ENCODE peak calls at places on chromosome 15, in eight cellular contexts. P is H7, L is sigmoid colon, K is brain microvascular endothelial cell, D is colonic mucosa, T is Peyer's patch, A is cardiac fibroblast, U is neural progenitor cell. J is an unnamed sample.

GRCh38 chr15:64334530-64334929 is 21.4 kb downstream of the CSNK1G1 start:
- DNase-seq in A (no peak), D (peak), K (no peak), U (no peak), P (no peak), L (no peak), T (peak), J (no peak)

GRCh38 chr15:92618121-92618520 is 37.5 kb downstream of the FAM174B start:
- DNase-seq in T (peak), A (no peak), K (no peak), D (no peak), L (peak), U (no peak), P (no peak), J (no peak)

GRCh38 chr15:95278532-95279265 is 1047.3 kb downstream of the MCTP2 start:
- DNase-seq in D (no peak), P (no peak), K (no peak), T (no peak), U (no peak), A (no peak), L (no peak), J (no peak)

GRCh38 chr15:32715276-32715675 is 2.5 kb upstream of the GREM1 start:
- DNase-seq in L (no peak), A (no peak), K (no peak), D (no peak), T (no peak), P (no peak), U (no peak), J (no peak)

GRCh38 chr15:27797765-27798164 is 301.4 kb downstream of the OCA2 start:
- DNase-seq in P (no peak), T (no peak), L (no peak), U (no peak), K (no peak), A (no peak), D (no peak), J (no peak)

GRCh38 chr15:53378096-53378620 is 381.3 kb downstream of the WDR72 start:
- DNase-seq in P (no peak), A (no peak), K (no peak), U (peak), D (no peak), T (no peak), L (no peak), J (no peak)

GRCh38 chr15:60871731-60872130 is 357.4 kb downstream of the RORA start:
- DNase-seq in K (no peak), D (no peak), P (no peak), A (no peak), U (no peak), L (no peak), T (no peak), J (no peak)

GRCh38 chr15:82963356-82964341 is 11.1 kb upstream of the HOMER2 start:
- DNase-seq in L (no peak), K (no peak), P (no peak), T (no peak), U (no peak), A (no peak), D (no peak), J (no peak)

GRCh38 chr15:78364233-78364632 is 24.1 kb downstream of the CRABP1 start:
- DNase-seq in U (no peak), K (no peak), L (peak), A (no peak), T (no peak), P (no peak), D (no peak), J (no peak)

GRCh38 chr15:43105077-43105769 is 615 bp downstream of the UBR1 start:
- DNase-seq in D (peak), A (no peak), U (peak), P (peak), T (peak), L (no peak), K (no peak), J (no peak)

GRCh38 chr15:57302640-57303257 is 73.6 kb upstream of the CGNL1 start:
- DNase-seq in A (no peak), K (no peak), P (peak), D (no peak), U (no peak), L (peak), T (no peak), J (no peak)

GRCh38 chr15:37099321-37100108 is 834 bp downstream of the MEIS2 start:
- DNase-seq in T (no peak), P (peak), K (no peak), L (peak), D (no peak), A (no peak), U (peak), J (peak)

GRCh38 chr15:64045774-64046346 is 425 bp downstream of the DAPK2 start:
- DNase-seq in D (peak), K (no peak), P (peak), A (no peak), U (no peak), L (no peak), T (peak), J (peak)

GRCh38 chr15:48785195-48785594 is 25.7 kb downstream of the CEP152 start:
- DNase-seq in K (no peak), L (no peak), P (no peak), U (no peak), A (no peak), D (no peak), T (no peak), J (no peak)

GRCh38 chr15:70672081-70672480 is 91.3 kb downstream of the UACA start:
- DNase-seq in K (no peak), T (no peak), L (no peak), D (no peak), P (no peak), U (no peak), A (no peak), J (no peak)

GRCh38 chr15:101012326-101013040 is 93.3 kb downstream of the LRRK1 start:
- DNase-seq in P (no peak), K (no peak), D (peak), A (no peak), L (peak), U (no peak), T (no peak), J (no peak)

GRCh38 chr15:22954798-22955543 is 25.2 kb downstream of the CYFIP1 start:
- DNase-seq in L (peak), A (no peak), K (no peak), U (no peak), P (peak), T (no peak), D (no peak), J (no peak)

GRCh38 chr15:51172190-51172589 is 77.5 kb upstream of the TNFAIP8L3 start:
- DNase-seq in A (peak), L (no peak), T (no peak), P (no peak), D (no peak), K (no peak), U (no peak), J (no peak)

DNA sequence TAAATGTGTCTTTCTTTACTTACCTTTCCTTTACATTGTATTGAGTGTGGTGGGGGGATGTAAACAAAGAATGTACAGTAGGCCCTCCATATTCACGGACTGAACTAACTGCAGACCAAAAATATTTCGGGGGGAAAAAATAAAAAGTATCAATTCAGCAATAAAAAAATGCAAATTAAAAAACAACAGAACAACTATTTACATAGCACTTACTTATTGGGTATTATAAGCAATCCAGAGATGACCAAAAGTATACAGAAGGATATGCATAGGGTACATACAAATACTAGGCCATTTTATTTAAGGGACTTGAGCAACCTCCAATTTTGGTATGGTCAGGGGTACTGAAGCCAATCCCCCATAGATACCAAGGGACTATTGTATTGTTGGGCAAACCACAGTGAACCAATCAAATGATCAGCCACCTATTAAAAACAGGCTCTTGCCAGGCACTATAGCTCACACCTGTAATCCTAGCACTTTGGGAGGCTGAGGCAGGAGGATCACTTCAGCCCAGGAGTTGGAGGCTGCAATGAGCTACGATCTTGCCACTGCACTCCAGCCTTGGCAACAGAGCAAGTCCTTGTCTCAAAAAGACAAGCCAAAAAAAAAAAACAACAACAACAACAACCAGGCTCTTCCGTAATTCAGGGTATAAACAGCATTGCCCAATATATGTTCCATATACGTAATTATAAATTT is 1.8 kb downstream of the VPS13C start:
- DNase-seq in P (no peak), L (no peak), K (no peak), A (no peak), D (no peak), T (no peak), U (no peak), J (no peak)
- H3K4me3 ChIP-seq in P (no peak), L (no peak), K (no peak), A (no peak), D (no peak), T (no peak), U (no peak), J (no peak)

DNA sequence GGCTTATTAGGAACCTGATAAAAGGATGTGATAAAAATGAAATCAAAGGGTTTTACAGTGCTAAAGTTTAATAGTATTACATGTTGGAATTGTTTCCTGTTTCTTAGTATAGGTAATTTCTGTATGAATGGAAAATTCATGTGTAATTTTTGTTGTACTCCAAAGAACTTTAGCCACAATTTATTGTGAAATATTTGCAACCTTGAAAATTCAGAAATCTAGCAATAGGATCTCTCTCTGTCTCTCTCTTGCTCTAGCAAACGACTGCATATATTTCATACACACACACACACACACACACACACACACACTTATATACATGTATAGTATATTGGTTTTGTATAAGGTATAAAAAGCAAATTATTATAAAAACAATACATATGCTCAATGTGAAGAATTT is 59.6 kb downstream of the PIAS1 start:
- DNase-seq in D (no peak), P (no peak), L (no peak), U (no peak), A (no peak), K (no peak), T (no peak), J (no peak)
- H3K4me3 ChIP-seq in D (no peak), P (no peak), L (peak), U (no peak), A (no peak), K (no peak), T (no peak), J (peak)

GRCh38 chr15:72235298-72235697 is 4.3 kb upstream of the PKM start:
- DNase-seq in D (no peak), P (no peak), K (no peak), T (no peak), L (no peak), U (no peak), A (no peak), J (no peak)

GRCh38 chr15:72237286-72238224 is 6.6 kb upstream of the PKM start:
- DNase-seq in U (no peak), P (peak), A (peak), D (peak), T (peak), K (peak), L (peak), J (peak)

GRCh38 chr15:72238586-72238985 is 7.6 kb upstream of the PKM start:
- DNase-seq in K (no peak), P (no peak), A (no peak), D (no peak), L (no peak), T (no peak), U (no peak), J (no peak)

GRCh38 chr15:72233759-72234158 is 2.8 kb upstream of the PKM start:
- DNase-seq in P (no peak), U (no peak), K (no peak), L (no peak), A (no peak), T (no peak), D (no peak), J (no peak)

GRCh38 chr15:72236381-72237285 is 5.6 kb upstream of the PKM start:
- DNase-seq in K (no peak), A (no peak), L (no peak), T (no peak), P (no peak), U (no peak), D (no peak), J (no peak)
- H3K4me3 ChIP-seq in K (peak), A (peak), L (peak), T (no peak), P (no peak), U (no peak), D (no peak), J (no peak)

DNA sequence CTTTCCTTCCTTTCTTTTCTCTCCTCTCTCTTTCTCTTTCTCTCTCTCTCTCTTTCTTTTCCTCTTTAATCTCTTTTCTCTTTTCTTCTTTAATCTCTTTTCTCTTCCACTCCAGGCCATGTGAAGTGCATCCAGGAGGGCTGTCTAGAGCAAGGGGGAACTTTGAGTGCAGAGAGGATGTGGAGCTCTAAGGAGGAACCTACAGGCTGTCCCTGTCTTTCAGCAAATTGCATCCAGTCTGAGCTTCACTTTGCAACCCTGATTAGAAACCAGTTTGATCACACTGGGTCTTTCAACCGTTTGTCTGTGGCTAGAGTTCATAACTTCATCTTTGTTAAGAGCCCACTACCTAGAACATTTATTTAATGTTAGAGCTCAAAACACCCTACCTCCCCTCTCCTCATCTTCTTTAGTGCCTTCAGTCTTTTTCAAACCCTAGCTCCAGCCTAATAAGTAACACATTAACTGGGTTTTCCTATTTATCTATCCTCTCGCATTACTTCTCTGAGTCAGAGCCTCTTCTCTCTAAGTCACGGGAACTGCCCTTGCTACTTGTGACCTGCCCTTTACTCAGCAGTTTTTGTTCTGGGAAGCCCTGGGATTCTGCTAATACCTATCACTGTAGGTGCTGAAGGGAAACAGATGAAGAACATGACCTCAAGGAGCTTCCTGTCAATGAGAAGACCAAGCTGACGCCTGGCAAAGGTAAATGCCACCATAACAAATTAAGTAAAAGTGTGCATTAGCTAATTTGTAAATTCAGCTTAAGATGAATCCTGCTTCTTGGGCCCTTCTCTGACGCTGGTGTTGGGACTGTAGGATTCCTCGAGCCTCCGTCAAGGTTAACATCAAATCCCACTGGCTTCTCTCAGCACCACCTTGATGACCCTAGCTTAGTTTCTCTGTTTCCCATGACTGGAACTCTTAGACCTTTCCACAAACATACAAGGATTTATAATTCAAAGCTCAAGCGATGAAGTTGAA is at the start of gene GCNT3:
- DNase-seq in P (no peak), L (no peak), U (no peak), D (peak), T (peak), A (peak), K (peak), J (no peak)
- H3K4me3 ChIP-seq in P (no peak), L (no peak), U (no peak), D (peak), T (no peak), A (no peak), K (no peak), J (peak)

GRCh38 chr15:72197460-72198409 is at the start of gene GRAMD2A:
- DNase-seq in K (no peak), T (peak), L (no peak), A (peak), P (peak), D (peak), U (peak), J (peak)
- H3K4me3 ChIP-seq in K (peak), T (peak), L (peak), A (peak), P (peak), D (peak), U (peak), J (peak)

GRCh38 chr15:67559158-67559557 is 16.7 kb downstream of the MAP2K5 start:
- DNase-seq in D (no peak), T (no peak), K (no peak), L (no peak), U (no peak), A (no peak), P (no peak), J (no peak)

GRCh38 chr15:67560320-67560719 is 17.8 kb downstream of the MAP2K5 start:
- DNase-seq in T (no peak), K (no peak), P (no peak), U (no peak), D (no peak), L (no peak), A (no peak), J (no peak)

GRCh38 chr15:67564590-67565345 is 22.3 kb downstream of the MAP2K5 start:
- DNase-seq in T (no peak), L (no peak), P (no peak), A (no peak), U (peak), D (no peak), K (peak), J (no peak)

GRCh38 chr15:67563092-67563491 is 20.6 kb downstream of the MAP2K5 start:
- DNase-seq in T (no peak), A (no peak), L (no peak), K (no peak), P (no peak), D (no peak), U (no peak), J (no peak)

DNA sequence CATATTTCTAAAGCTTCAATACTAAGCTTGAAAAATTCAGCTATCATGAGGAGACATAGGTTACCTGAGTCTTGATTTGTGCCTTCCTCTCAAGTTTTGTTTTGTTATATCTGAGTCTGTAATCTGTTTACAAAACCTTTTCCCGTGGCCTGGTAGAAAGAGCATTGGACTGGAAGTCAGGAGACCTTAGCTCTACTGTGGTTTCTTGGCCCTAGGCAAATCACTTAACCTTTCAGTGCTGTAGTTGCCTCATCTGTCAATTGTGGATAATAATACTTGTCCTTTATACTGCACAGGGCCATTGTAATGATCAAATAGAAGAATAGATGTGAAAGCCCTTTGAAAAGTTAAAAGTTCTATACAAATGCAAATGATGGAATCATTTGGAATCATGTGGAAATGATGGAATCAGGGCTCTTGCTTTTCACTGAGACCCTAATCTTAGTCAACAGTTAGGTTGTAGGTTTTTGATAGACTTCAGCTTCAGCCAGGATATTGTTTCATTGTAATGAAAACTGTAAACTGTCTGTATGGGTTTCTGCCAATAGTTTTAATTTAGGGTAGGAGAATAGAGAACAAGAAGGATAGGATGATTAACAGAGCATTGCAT is 21.6 kb downstream of the MAP2K5 start:
- DNase-seq in L (no peak), P (no peak), D (no peak), K (no peak), T (no peak), A (no peak), U (no peak), J (no peak)
- H3K4me3 ChIP-seq in L (no peak), P (no peak), D (no peak), K (no peak), T (no peak), A (no peak), U (no peak), J (no peak)

GRCh38 chr15:65385868-65386253 is 8.1 kb upstream of the IGDCC3 start:
- DNase-seq in L (peak), P (no peak), D (no peak), U (no peak), T (no peak), K (no peak), A (peak), J (no peak)
- H3K4me3 ChIP-seq in L (peak), P (no peak), D (no peak), U (no peak), T (no peak), K (no peak), A (no peak), J (no peak)

GRCh38 chr15:75134748-75135147 is 66.9 kb upstream of the C15orf39 start:
- DNase-seq in L (no peak), D (no peak), U (no peak), K (no peak), P (no peak), T (no peak), A (no peak), J (no peak)

GRCh38 chr15:75136118-75136517 is 65.6 kb upstream of the C15orf39 start:
- DNase-seq in T (no peak), U (no peak), A (no peak), L (no peak), P (no peak), K (no peak), D (no peak), J (no peak)

GRCh38 chr15:75140080-75140879 is 61.4 kb upstream of the C15orf39 start:
- DNase-seq in P (no peak), D (no peak), A (peak), K (no peak), U (peak), L (no peak), T (peak), J (no peak)

GRCh38 chr15:75136758-75137157 is 64.9 kb upstream of the C15orf39 start:
- DNase-seq in U (no peak), P (no peak), T (peak), K (no peak), L (no peak), D (no peak), A (no peak), J (no peak)

GRCh38 chr15:75138016-75138999 is 63.4 kb upstream of the C15orf39 start:
- DNase-seq in U (no peak), A (peak), T (peak), D (no peak), L (no peak), K (peak), P (no peak), J (no peak)
- H3K4me3 ChIP-seq in U (no peak), A (no peak), T (no peak), D (no peak), L (no peak), K (no peak), P (no peak), J (no peak)

GRCh38 chr15:40130118-40130517 is 21.4 kb upstream of the BMF start:
- DNase-seq in D (no peak), U (no peak), A (no peak), K (no peak), T (no peak), L (no peak), P (no peak), J (no peak)
- H3K4me3 ChIP-seq in D (no peak), U (no peak), A (no peak), K (no peak), T (no peak), L (no peak), P (no peak), J (no peak)

GRCh38 chr15:25685216-25685569 is 177.9 kb downstream of the ATP10A start:
- DNase-seq in L (no peak), T (peak), U (no peak), P (no peak), D (no peak), K (no peak), A (no peak), J (no peak)

GRCh38 chr15:25684521-25685215 is 178.5 kb downstream of the ATP10A start:
- DNase-seq in P (no peak), T (peak), U (no peak), A (peak), D (no peak), K (peak), L (peak), J (peak)

GRCh38 chr15:25682349-25682748 is 180.8 kb downstream of the ATP10A start:
- DNase-seq in K (no peak), U (no peak), T (peak), L (peak), D (no peak), A (no peak), P (no peak), J (no peak)

GRCh38 chr15:25683911-25684310 is 179.2 kb downstream of the ATP10A start:
- DNase-seq in P (peak), U (no peak), K (no peak), D (no peak), L (no peak), T (peak), A (no peak), J (peak)

GRCh38 chr15:25683415-25683814 is 179.7 kb downstream of the ATP10A start:
- DNase-seq in P (no peak), A (no peak), D (no peak), T (peak), K (no peak), L (no peak), U (no peak), J (peak)
- H3K4me3 ChIP-seq in P (no peak), A (no peak), D (no peak), T (no peak), K (no peak), L (no peak), U (no peak), J (no peak)

J was measured in kidney.